ENCODE peak calls at places on chromosomes 7 and 10, in eight cellular contexts. W, X, S, R, M, H, C and L are unnamed samples.

GRCh38 chr10:118850418-118851061 is 95.8 kb upstream of the CACUL1 start:
- DNase-seq in S (peak; percentile 21), C (peak; percentile 51), W (peak; percentile 62), R (peak; percentile 43), X (peak; percentile 60), H (no peak), M (peak; percentile 24), L (peak; percentile 67)

GRCh38 chr10:56370217-56371113 is 9.4 kb upstream of the ZWINT start:
- DNase-seq in X (no peak), C (peak; percentile 9), S (no peak), H (no peak), M (no peak), W (no peak), R (no peak), L (no peak)

GRCh38 chr7:151251926-151252835 is 3.7 kb upstream of the SMARCD3 start:
- DNase-seq in C (peak; percentile 82), W (peak; percentile 77), M (peak; percentile 50), H (no peak), R (peak; percentile 76), X (peak; percentile 86), S (no peak), L (peak; percentile 84)

GRCh38 chr7:22617166-22617565 is 109.8 kb upstream of the IL6 start:
- DNase-seq in W (no peak), R (no peak), H (no peak), M (no peak), S (no peak), C (no peak), X (no peak), L (no peak)

GRCh38 chr7:134084488-134085144 is 42.5 kb upstream of the LRGUK start:
- DNase-seq in S (no peak), C (no peak), X (no peak), H (no peak), W (no peak), M (no peak), R (no peak), L (no peak)

GRCh38 chr7:79590571-79591274 is 137.3 kb upstream of the MAGI2 start:
- DNase-seq in X (no peak), R (no peak), W (no peak), H (no peak), S (no peak), M (no peak), C (no peak), L (no peak)

GRCh38 chr7:24560772-24561171 is 12.5 kb upstream of the PALS2 start:
- DNase-seq in R (no peak), H (no peak), M (no peak), X (no peak), W (no peak), S (no peak), C (no peak), L (no peak)

GRCh38 chr10:50431791-50432190 is 180.5 kb upstream of the ASAH2 start:
- DNase-seq in M (no peak), C (peak; percentile 20), S (no peak), H (peak; percentile 96), X (no peak), W (no peak), R (no peak), L (no peak)

GRCh38 chr10:29685506-29685905 is 50.7 kb upstream of the SVIL start:
- DNase-seq in M (no peak), R (no peak), W (no peak), S (no peak), C (no peak), H (no peak), X (no peak), L (no peak)

GRCh38 chr10:29687411-29688160 is 52.8 kb upstream of the SVIL start:
- DNase-seq in M (no peak), H (no peak), W (no peak), X (no peak), R (no peak), S (no peak), C (peak; percentile 43), L (no peak)

GRCh38 chr10:29680091-29680490 is 45.3 kb upstream of the SVIL start:
- DNase-seq in R (no peak), W (no peak), S (no peak), X (no peak), C (no peak), H (no peak), M (no peak), L (no peak)

GRCh38 chr10:29676732-29677131 is 42.0 kb upstream of the SVIL start:
- DNase-seq in W (no peak), S (no peak), M (no peak), C (no peak), R (no peak), H (no peak), X (no peak), L (no peak)

DNA sequence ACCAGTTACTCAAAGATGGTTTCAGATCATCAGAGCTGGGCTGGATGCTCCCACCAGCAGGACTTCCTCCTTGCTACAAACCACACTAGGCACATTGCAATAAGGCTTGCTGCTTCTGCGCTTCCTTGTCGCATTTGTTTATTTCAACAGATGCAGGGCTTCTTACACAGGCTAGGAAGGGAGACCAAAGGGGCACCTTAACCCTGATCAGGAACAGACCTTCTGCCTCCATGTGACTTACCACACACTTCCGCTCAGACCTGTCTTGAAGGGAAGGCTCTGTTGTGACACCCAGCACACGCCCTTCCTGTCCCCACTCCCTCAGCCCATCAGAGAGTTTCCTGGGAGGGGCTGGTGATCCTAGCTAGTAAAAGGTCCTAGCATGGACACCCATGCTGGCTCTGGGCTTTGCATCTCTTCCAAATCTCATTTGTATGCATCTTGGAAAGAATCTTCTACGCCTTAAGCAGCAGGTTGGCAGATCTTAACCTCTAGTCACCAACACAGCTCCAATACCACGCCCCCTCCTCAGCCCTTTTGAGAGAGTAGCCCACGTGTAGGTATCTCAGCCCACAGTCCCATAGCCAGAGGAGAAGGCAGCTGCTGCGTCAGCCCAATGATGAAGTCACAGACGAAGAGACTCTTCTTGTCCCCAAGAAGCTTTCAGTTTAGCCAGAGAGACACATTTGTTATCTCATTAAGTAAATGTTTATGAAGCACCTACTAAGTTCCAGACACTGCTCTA is 47.1 kb upstream of the SVIL start:
- DNase-seq in X (no peak), C (no peak), R (no peak), W (no peak), S (peak; percentile 33), H (no peak), M (no peak), L (no peak)
- H3K4me1 ChIP-seq in X (peaks cover 9% of the 10 kb centered on the region), C (no peaks in the 10 kb centered on the region), R (no peaks in the 10 kb centered on the region), W (peaks cover 4% of the 10 kb centered on the region), S (peaks cover 57% of the 10 kb centered on the region), H (no peaks in the 10 kb centered on the region), M (no peaks in the 10 kb centered on the region), L (peaks cover 14% of the 10 kb centered on the region)

GRCh38 chr10:93567277-93568104 is 1.0 kb downstream of the FFAR4 start:
- DNase-seq in C (no peak), H (no peak), R (no peak), S (no peak), M (no peak), X (no peak), W (no peak), L (no peak)
- H3K4me3 ChIP-seq in C (no peak overlapping the region), H (no peak overlapping the region), R (no peak overlapping the region), S (no peak overlapping the region), M (peak overlapping the region; percentile 7), X (peak overlapping the region; percentile 51), W (peak overlapping the region; percentile 4), L (peak overlapping the region; percentile 56)

GRCh38 chr7:111672901-111673300 is 110.6 kb upstream of the IMMP2L start:
- DNase-seq in C (no peak), X (no peak), H (no peak), W (no peak), R (no peak), M (no peak), S (no peak), L (no peak)
- H3K4me1 ChIP-seq in C (no peaks in the 10 kb centered on the region), X (no peaks in the 10 kb centered on the region), H (no peaks in the 10 kb centered on the region), W (no peaks in the 10 kb centered on the region), R (no peaks in the 10 kb centered on the region), M (no peaks in the 10 kb centered on the region), S (no peaks in the 10 kb centered on the region), L (no peaks in the 10 kb centered on the region)

GRCh38 chr10:94220717-94221116 is 142.0 kb downstream of the NOC3L start:
- DNase-seq in X (no peak), C (no peak), S (no peak), W (no peak), H (no peak), R (no peak), M (no peak), L (no peak)

GRCh38 chr10:94216201-94216600 is 146.5 kb downstream of the NOC3L start:
- DNase-seq in C (no peak), H (no peak), S (no peak), R (no peak), M (no peak), X (no peak), W (no peak), L (no peak)

GRCh38 chr10:94217431-94217830 is 145.3 kb downstream of the NOC3L start:
- DNase-seq in S (no peak), H (no peak), M (no peak), X (no peak), C (no peak), R (no peak), W (no peak), L (no peak)

GRCh38 chr10:94218496-94219183 is 144.1 kb downstream of the NOC3L start:
- DNase-seq in C (no peak), X (no peak), S (no peak), M (no peak), R (no peak), H (no peak), W (no peak), L (no peak)

DNA sequence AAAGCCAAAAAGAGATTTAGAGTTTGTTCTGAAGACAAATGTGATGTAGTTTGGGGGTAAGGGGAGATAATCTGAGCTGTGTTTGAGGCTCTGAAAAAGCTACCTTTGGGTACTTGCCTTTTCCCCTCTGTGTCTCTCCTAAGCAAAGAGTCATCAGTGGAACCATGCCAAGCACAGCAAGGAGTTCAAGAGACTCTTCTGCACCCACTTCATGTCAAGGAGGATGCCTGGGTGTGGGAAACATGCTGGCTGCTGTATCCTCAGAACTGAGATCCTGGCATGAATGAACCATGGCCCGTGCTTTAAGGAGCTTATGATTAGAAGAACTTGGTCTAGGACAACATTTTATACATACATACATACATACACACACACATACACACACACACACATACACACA is 142.9 kb downstream of the NOC3L start:
- DNase-seq in H (no peak), R (no peak), S (no peak), W (no peak), C (no peak), M (no peak), X (no peak), L (no peak)
- H3K4me3 ChIP-seq in H (no peak overlapping the region), R (no peak overlapping the region), S (no peak overlapping the region), W (no peak overlapping the region), C (no peak overlapping the region), M (no peak overlapping the region), X (no peak overlapping the region), L (no peak overlapping the region)